ENCODE peak calls at places on chromosome 18, in nine cellular contexts. One of them, this sample, is unnamed.

GRCh38 chr18:49843778-49844625 is 30.7 kb upstream of the ACAA2 start:
- DNase-seq in anterior cingulate cortex: no peak
- DNase-seq in GF-D8: no peak
- DNase-seq in naive thymus-derived CD8-positive, alpha-beta T cell: no peak
- DNase-seq in hepatocyte: no peak
- DNase-seq in Karpas-422: no peak
- DNase-seq in HT1080: no peak
- DNase-seq in AG09309: no peak
- DNase-seq in erythroblast: no peak
- DNase-seq in this sample: no peak

GRCh38 chr18:26702023-26702422 is 153.7 kb upstream of the KCTD1 start:
- DNase-seq in anterior cingulate cortex: no peak
- DNase-seq in GF-D8: no peak
- DNase-seq in naive thymus-derived CD8-positive, alpha-beta T cell: no peak
- DNase-seq in hepatocyte: no peak
- DNase-seq in Karpas-422: no peak
- DNase-seq in HT1080: no peak
- DNase-seq in AG09309: no peak
- DNase-seq in erythroblast: no peak
- DNase-seq in this sample: no peak

GRCh38 chr18:68916734-68917133 is 118.9 kb downstream of the CCDC102B start:
- DNase-seq in anterior cingulate cortex: no peak
- DNase-seq in GF-D8: no peak
- DNase-seq in naive thymus-derived CD8-positive, alpha-beta T cell: no peak
- DNase-seq in hepatocyte: no peak
- DNase-seq in Karpas-422: no peak
- DNase-seq in HT1080: peak; percentile 89
- DNase-seq in AG09309: no peak
- DNase-seq in erythroblast: no peak
- DNase-seq in this sample: no peak

GRCh38 chr18:55534996-55535395 is 53.0 kb downstream of the TCF4 start:
- DNase-seq in anterior cingulate cortex: no peak
- DNase-seq in GF-D8: no peak
- DNase-seq in naive thymus-derived CD8-positive, alpha-beta T cell: no peak
- DNase-seq in hepatocyte: no peak
- DNase-seq in Karpas-422: no peak
- DNase-seq in HT1080: no peak
- DNase-seq in AG09309: no peak
- DNase-seq in erythroblast: no peak
- DNase-seq in this sample: no peak

GRCh38 chr18:74233933-74234325 is 57.8 kb downstream of the CYB5A start:
- DNase-seq in anterior cingulate cortex: no peak
- DNase-seq in GF-D8: no peak
- DNase-seq in naive thymus-derived CD8-positive, alpha-beta T cell: no peak
- DNase-seq in hepatocyte: no peak
- DNase-seq in Karpas-422: no peak
- DNase-seq in HT1080: no peak
- DNase-seq in AG09309: no peak
- DNase-seq in erythroblast: no peak
- DNase-seq in this sample: no peak

GRCh38 chr18:48304906-48305693 is 104.1 kb downstream of the ZBTB7C start:
- DNase-seq in anterior cingulate cortex: no peak
- DNase-seq in GF-D8: no peak
- DNase-seq in naive thymus-derived CD8-positive, alpha-beta T cell: no peak
- DNase-seq in hepatocyte: no peak
- DNase-seq in Karpas-422: no peak
- DNase-seq in HT1080: no peak
- DNase-seq in AG09309: no peak
- DNase-seq in erythroblast: no peak
- DNase-seq in this sample: no peak

GRCh38 chr18:34773961-34774754 is 64.1 kb downstream of the DTNA start:
- DNase-seq in anterior cingulate cortex: peak; percentile 48
- DNase-seq in GF-D8: no peak
- DNase-seq in naive thymus-derived CD8-positive, alpha-beta T cell: no peak
- DNase-seq in hepatocyte: peak; percentile 18
- DNase-seq in Karpas-422: no peak
- DNase-seq in HT1080: peak; percentile 50
- DNase-seq in AG09309: no peak
- DNase-seq in erythroblast: no peak
- DNase-seq in this sample: no peak

GRCh38 chr18:812123-812672 is at the start of gene YES1:
- DNase-seq in anterior cingulate cortex: no peak
- DNase-seq in GF-D8: peak; percentile 81
- DNase-seq in naive thymus-derived CD8-positive, alpha-beta T cell: peak; percentile 86
- DNase-seq in hepatocyte: peak; percentile 93
- DNase-seq in Karpas-422: no peak
- DNase-seq in HT1080: peak; percentile 53
- DNase-seq in AG09309: no peak
- DNase-seq in erythroblast: peak; percentile 91
- DNase-seq in this sample: peak; percentile 71

GRCh38 chr18:10213526-10213925 is 240.9 kb upstream of the APCDD1 start:
- DNase-seq in anterior cingulate cortex: no peak
- DNase-seq in GF-D8: peak; percentile 33
- DNase-seq in naive thymus-derived CD8-positive, alpha-beta T cell: no peak
- DNase-seq in hepatocyte: peak; percentile 62
- DNase-seq in Karpas-422: peak; percentile 75
- DNase-seq in HT1080: no peak
- DNase-seq in AG09309: peak; percentile 10
- DNase-seq in erythroblast: no peak
- DNase-seq in this sample: no peak

GRCh38 chr18:13541621-13542519 is 184.5 kb downstream of the FAM210A start:
- DNase-seq in anterior cingulate cortex: no peak
- DNase-seq in GF-D8: no peak
- DNase-seq in naive thymus-derived CD8-positive, alpha-beta T cell: no peak
- DNase-seq in hepatocyte: peak; percentile 84
- DNase-seq in Karpas-422: no peak
- DNase-seq in HT1080: no peak
- DNase-seq in AG09309: no peak
- DNase-seq in erythroblast: no peak
- DNase-seq in this sample: no peak